ENCODE peak calls at places on chromosomes 5 and 9, in six cellular contexts. D, M, W, K, H and X are unnamed samples.

GRCh38 chr5:102561894-102562760 is 63.3 kb upstream of the SLCO6A1 start:
- DNase-seq in D (no peak), M (no peak), W (peak), K (no peak), H (no peak), X (peak)

GRCh38 chr9:136438909-136439549 is 616 bp downstream of the INPP5E start:
- DNase-seq in D (peak), M (peak), W (no peak), K (peak), H (no peak), X (peak)

GRCh38 chr5:80915716-80916115 is 44.4 kb upstream of the RASGRF2 start:
- DNase-seq in D (no peak), M (no peak), W (no peak), K (no peak), H (no peak), X (no peak)

GRCh38 chr9:93306579-93307091 is 122.7 kb downstream of the WNK2 start:
- DNase-seq in D (no peak), M (no peak), W (peak), K (no peak), H (no peak), X (no peak)

GRCh38 chr9:34555435-34556230 is 32.8 kb upstream of the ENHO start:
- DNase-seq in D (no peak), M (no peak), W (peak), K (no peak), H (no peak), X (no peak)

GRCh38 chr5:173056783-173057061 is 570 bp downstream of the CREBRF start:
- DNase-seq in D (peak), M (no peak), W (no peak), K (no peak), H (peak), X (no peak)

GRCh38 chr5:64207978-64208377 is 42.3 kb downstream of the RNF180 start:
- DNase-seq in D (no peak), M (no peak), W (no peak), K (no peak), H (no peak), X (peak)

GRCh38 chr9:127865645-127866464 is 11.4 kb upstream of the ENG start:
- DNase-seq in D (no peak), M (peak), W (no peak), K (no peak), H (no peak), X (no peak)

GRCh38 chr9:2469681-2470141 is 151.9 kb upstream of the VLDLR start:
- DNase-seq in D (no peak), M (peak), W (no peak), K (no peak), H (no peak), X (peak)

GRCh38 chr5:73625314-73625904 is 587 bp upstream of the ARHGEF28 start:
- DNase-seq in D (no peak), M (no peak), W (no peak), K (no peak), H (no peak), X (no peak)

GRCh38 chr5:40082313-40082712 is 597.4 kb upstream of the PTGER4 start:
- DNase-seq in D (no peak), M (no peak), W (no peak), K (no peak), H (no peak), X (no peak)

GRCh38 chr9:21919377-21920362 is 74.5 kb downstream of the CDKN2A start:
- DNase-seq in D (no peak), M (peak), W (no peak), K (no peak), H (no peak), X (no peak)

GRCh38 chr9:19768798-19769197 is 20.0 kb downstream of the SLC24A2 start:
- DNase-seq in D (no peak), M (no peak), W (no peak), K (no peak), H (no peak), X (no peak)

GRCh38 chr5:88509403-88509802 is 240.8 kb upstream of the TMEM161B start:
- DNase-seq in D (no peak), M (no peak), W (no peak), K (no peak), H (no peak), X (no peak)

GRCh38 chr5:151812757-151813309 is 41.1 kb downstream of the G3BP1 start:
- DNase-seq in D (no peak), M (no peak), W (no peak), K (no peak), H (no peak), X (no peak)

GRCh38 chr9:26308328-26308727 is 584.3 kb downstream of the CAAP1 start:
- DNase-seq in D (no peak), M (no peak), W (no peak), K (no peak), H (no peak), X (no peak)

GRCh38 chr9:111978616-111979015 is 82.0 kb downstream of the UGCG start:
- DNase-seq in D (no peak), M (no peak), W (peak), K (no peak), H (no peak), X (no peak)

GRCh38 chr5:170985486-170985885 is 123.7 kb downstream of the RANBP17 start:
- DNase-seq in D (no peak), M (no peak), W (no peak), K (no peak), H (no peak), X (no peak)

GRCh38 chr5:43140286-43140685 is 19.6 kb downstream of the ZNF131 start:
- DNase-seq in D (no peak), M (peak), W (no peak), K (no peak), H (no peak), X (no peak)

GRCh38 chr5:20559845-20560244 is 571.8 kb upstream of the CDH18 start:
- DNase-seq in D (no peak), M (no peak), W (no peak), K (no peak), H (no peak), X (no peak)

GRCh38 chr5:154103223-154103622 is 64.5 kb downstream of the MFAP3 start:
- DNase-seq in D (no peak), M (peak), W (no peak), K (no peak), H (no peak), X (no peak)

GRCh38 chr5:180808461-180809000 is 5.9 kb upstream of the MGAT1 start:
- DNase-seq in D (no peak), M (no peak), W (no peak), K (peak), H (no peak), X (no peak)

GRCh38 chr9:86660146-86660545 is 287.2 kb downstream of the GAS1 start:
- DNase-seq in D (no peak), M (peak), W (no peak), K (no peak), H (no peak), X (no peak)

GRCh38 chr9:112328545-112328944 is 4.9 kb downstream of the PTBP3 start:
- DNase-seq in D (no peak), M (no peak), W (no peak), K (no peak), H (no peak), X (no peak)